ENCODE peak calls at places on chromosomes 7 and 10, in ten cellular contexts. P is GM13976; J is BJ; N is activated CD8-positive, alpha-beta memory T cell treated with anti-CD3 and anti-CD28 coated beads for 24 hours; G is brain microvascular endothelial cell; R is GM23248; M is ascending aorta; L is GM03348; Z is SJSA1; W is H9. X is an unnamed sample.

GRCh38 chr7:112416127-112416526 is 34.1 kb upstream of the IFRD1 start:
- DNase-seq in M (no peak), R (peak), W (no peak), P (no peak), J (no peak), L (no peak), N (no peak), Z (no peak), G (peak), X (no peak)

GRCh38 chr10:4459531-4459930 is 366.5 kb upstream of the AKR1E2 start:
- DNase-seq in Z (peak), R (no peak), N (no peak), L (no peak), M (no peak), G (peak), W (no peak), J (no peak), P (no peak), X (peak)

GRCh38 chr10:17737021-17737965 is 14.7 kb upstream of the TMEM236 start:
- DNase-seq in G (no peak), L (peak), Z (peak), M (no peak), N (no peak), J (no peak), P (peak), R (peak), W (no peak), X (peak)

GRCh38 chr7:12123172-12123571 is 87.9 kb upstream of the TMEM106B start:
- DNase-seq in L (no peak), J (no peak), Z (no peak), M (no peak), W (no peak), N (no peak), G (no peak), P (no peak), R (no peak), X (no peak)

GRCh38 chr7:122989577-122989976 is 5.9 kb downstream of the TAS2R16 start:
- DNase-seq in R (no peak), P (no peak), Z (no peak), N (no peak), L (no peak), J (no peak), W (no peak), M (no peak), G (no peak), X (no peak)

GRCh38 chr10:51020175-51020574 is 54.1 kb upstream of the PRKG1 start:
- DNase-seq in J (no peak), W (no peak), M (no peak), R (no peak), G (no peak), Z (no peak), P (no peak), N (no peak), L (no peak), X (no peak)

GRCh38 chr10:114605155-114605797 is 52.8 kb downstream of the ABLIM1 start:
- DNase-seq in L (no peak), R (no peak), W (no peak), M (no peak), P (no peak), N (no peak), Z (no peak), J (no peak), G (no peak), X (no peak)

GRCh38 chr7:17677408-17677807 is 262.9 kb downstream of the SNX13 start:
- DNase-seq in J (no peak), N (no peak), L (peak), G (peak), M (no peak), R (peak), W (no peak), P (no peak), Z (no peak), X (peak)

GRCh38 chr10:114412907-114413386 is 8.6 kb upstream of the AFAP1L2 start:
- DNase-seq in M (no peak), Z (no peak), G (peak), L (no peak), P (no peak), J (no peak), R (peak), N (no peak), W (no peak), X (no peak)

GRCh38 chr7:16670747-16671344 is 24.9 kb downstream of the BZW2 start:
- DNase-seq in G (no peak), L (no peak), R (no peak), N (no peak), Z (no peak), M (no peak), P (no peak), J (no peak), W (no peak), X (no peak)

GRCh38 chr10:87658858-87659555 is 671 bp upstream of the PAPSS2 start:
- DNase-seq in P (no peak), M (no peak), Z (peak), N (no peak), G (no peak), R (no peak), W (peak), L (no peak), J (no peak), X (no peak)

GRCh38 chr7:72234086-72234485 is 178.1 kb downstream of the CALN1 start:
- DNase-seq in M (no peak), J (no peak), Z (no peak), G (no peak), W (no peak), N (no peak), R (no peak), P (no peak), L (no peak), X (no peak)

GRCh38 chr7:37284805-37285211 is 163.9 kb downstream of the ELMO1 start:
- DNase-seq in L (no peak), N (peak), M (no peak), R (peak), P (peak), G (peak), W (peak), J (no peak), Z (peak), X (no peak)

X was measured in foreskin fibroblast.